ENCODE peak calls at places on chromosomes 1 and 21, in eight cellular contexts. C is thoracic aorta; W is activated CD8-positive, alpha-beta T cell treated with anti-CD3 and anti-CD28 coated beads for 36 hours; K is esophagus squamous epithelium; I is upper lobe of left lung; H is AG09309; A is activated B cell treated with CpG ODN at 0.5 μM for 24 hours; N is astrocyte of the cerebellum. J is an unnamed sample.

GRCh38 chr1:174902531-174903099 is 97.1 kb upstream of the CACYBP start:
- DNase-seq in C (no peak), W (no peak), K (no peak), I (no peak), H (no peak), A (no peak), N (no peak), J (no peak)

GRCh38 chr1:934991-935750 is 11.4 kb downstream of the SAMD11 start:
- DNase-seq in C (no peak), W (no peak), K (no peak), I (no peak), H (no peak), A (no peak), N (no peak), J (no peak)

GRCh38 chr1:95582746-95583145 is 348.7 kb downstream of the RWDD3 start:
- DNase-seq in C (no peak), W (no peak), K (no peak), I (no peak), H (no peak), A (no peak), N (no peak), J (no peak)

GRCh38 chr1:185440877-185441276 is 123.8 kb upstream of the IVNS1ABP start:
- DNase-seq in C (no peak), W (no peak), K (no peak), I (no peak), H (no peak), A (no peak), N (no peak), J (no peak)

GRCh38 chr1:45097944-45098343 is 85.9 kb downstream of the UROD start:
- DNase-seq in C (no peak), W (no peak), K (no peak), I (no peak), H (no peak), A (no peak), N (no peak), J (no peak)

GRCh38 chr1:211928993-211929637 is 98.6 kb upstream of the LPGAT1 start:
- DNase-seq in C (no peak), W (no peak), K (no peak), I (peak; percentile 76), H (no peak), A (no peak), N (no peak), J (no peak)

GRCh38 chr1:234691567-234691966 is 81.6 kb upstream of the IRF2BP2 start:
- DNase-seq in C (no peak), W (no peak), K (no peak), I (no peak), H (no peak), A (no peak), N (no peak), J (no peak)

GRCh38 chr21:37845535-37845934 is 70.7 kb downstream of the KCNJ6 start:
- DNase-seq in C (no peak), W (no peak), K (no peak), I (no peak), H (no peak), A (no peak), N (no peak), J (no peak)

GRCh38 chr1:227915564-227916553 is 31.9 kb downstream of the WNT9A start:
- DNase-seq in C (no peak), W (no peak), K (no peak), I (no peak), H (no peak), A (no peak), N (no peak), J (no peak)

GRCh38 chr1:209490013-209490412 is 93.5 kb upstream of the CAMK1G start:
- DNase-seq in C (no peak), W (no peak), K (no peak), I (no peak), H (peak; percentile 4), A (no peak), N (no peak), J (no peak)

GRCh38 chr1:199029855-199030254 is 391.0 kb downstream of the PTPRC start:
- DNase-seq in C (no peak), W (no peak), K (no peak), I (no peak), H (no peak), A (no peak), N (no peak), J (no peak)

GRCh38 chr1:22884806-22885559 is 87.7 kb downstream of the LACTBL1 start:
- DNase-seq in C (no peak), W (peak; percentile 25), K (no peak), I (no peak), H (no peak), A (no peak), N (no peak), J (no peak)

GRCh38 chr1:161044535-161044907 is 1.3 kb downstream of the USF1 start:
- DNase-seq in C (no peak), W (no peak), K (no peak), I (no peak), H (no peak), A (no peak), N (no peak), J (no peak)

GRCh38 chr1:181112071-181112929 is 23.8 kb downstream of the IER5 start:
- DNase-seq in C (peak; percentile 86), W (no peak), K (no peak), I (peak; percentile 90), H (peak; percentile 95), A (no peak), N (peak; percentile 93), J (no peak)

GRCh38 chr1:85849660-85850059 is 141.4 kb upstream of the ZNHIT6 start:
- DNase-seq in C (no peak), W (no peak), K (no peak), I (no peak), H (no peak), A (no peak), N (no peak), J (no peak)

GRCh38 chr1:223856386-223856785 is 10.6 kb upstream of the TP53BP2 start:
- DNase-seq in C (no peak), W (no peak), K (no peak), I (no peak), H (no peak), A (no peak), N (no peak), J (no peak)

GRCh38 chr1:171911506-171911905 is 70.2 kb downstream of the DNM3 start:
- DNase-seq in C (no peak), W (no peak), K (no peak), I (no peak), H (no peak), A (no peak), N (no peak), J (no peak)

GRCh38 chr21:30044447-30045064 is 104.8 kb upstream of the GRIK1 start:
- DNase-seq in C (no peak), W (peak; percentile 10), K (no peak), I (no peak), H (no peak), A (no peak), N (peak; percentile 8), J (no peak)

DNA sequence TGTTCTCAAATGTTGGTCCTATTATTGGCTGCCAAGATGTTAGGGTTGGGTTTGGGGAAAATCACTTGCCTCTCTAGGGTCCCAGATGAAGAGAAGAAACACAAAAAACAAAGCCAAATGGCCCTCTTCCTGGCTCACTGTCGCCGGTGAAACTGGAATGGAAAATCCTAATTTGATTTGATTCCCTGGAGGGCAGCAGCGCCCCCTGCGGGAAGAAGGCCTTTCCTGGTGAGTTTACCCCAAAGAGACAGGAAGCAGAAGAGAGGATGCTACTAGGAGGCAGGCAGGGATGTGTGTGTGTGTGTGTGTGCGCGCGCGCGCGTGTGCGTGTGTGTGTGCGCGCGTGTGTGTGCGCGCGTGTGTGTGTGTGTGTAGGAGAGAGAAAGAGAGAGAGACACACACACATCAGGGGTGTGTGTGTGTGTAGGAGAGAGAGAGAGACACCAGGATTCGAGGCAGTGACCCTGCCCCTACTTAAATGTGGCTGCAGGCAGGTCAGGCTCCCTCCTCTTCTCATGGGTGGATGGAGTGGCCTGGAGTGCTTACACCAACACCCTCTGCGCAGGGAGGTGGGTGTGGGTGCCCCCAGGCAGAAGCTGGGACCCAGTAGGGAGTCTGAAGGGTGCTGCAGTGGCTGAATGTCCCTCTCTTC is 3.1 kb upstream of the SELENON start:
- DNase-seq in C (no peak), W (peak; percentile 92), K (no peak), I (peak; percentile 80), H (no peak), A (peak; percentile 36), N (peak; percentile 50), J (peak; percentile 86)
- TF ChIP-seq CTCF in C (peak; percentile 77), W (peak; percentile 81), K (peak; percentile 87), I (peak; percentile 70), H (peak; percentile 92), A (no peak), N (peak; percentile 76), J (peak; percentile 87)

GRCh38 chr21:15586752-15587436 is 142.9 kb upstream of the USP25 start:
- DNase-seq in C (no peak), W (no peak), K (no peak), I (no peak), H (no peak), A (no peak), N (no peak), J (no peak)

GRCh38 chr21:15592957-15593356 is 136.8 kb upstream of the USP25 start:
- DNase-seq in C (no peak), W (no peak), K (no peak), I (no peak), H (no peak), A (no peak), N (no peak), J (no peak)

GRCh38 chr21:15592271-15592860 is 137.4 kb upstream of the USP25 start:
- DNase-seq in C (no peak), W (no peak), K (no peak), I (no peak), H (peak; percentile 10), A (no peak), N (peak; percentile 49), J (no peak)
- TF ChIP-seq CTCF in C (no peak), W (peak; percentile 72), K (peak; percentile 45), I (no peak), H (peak; percentile 54), A (no peak), N (peak; percentile 40), J (peak; percentile 92)

DNA sequence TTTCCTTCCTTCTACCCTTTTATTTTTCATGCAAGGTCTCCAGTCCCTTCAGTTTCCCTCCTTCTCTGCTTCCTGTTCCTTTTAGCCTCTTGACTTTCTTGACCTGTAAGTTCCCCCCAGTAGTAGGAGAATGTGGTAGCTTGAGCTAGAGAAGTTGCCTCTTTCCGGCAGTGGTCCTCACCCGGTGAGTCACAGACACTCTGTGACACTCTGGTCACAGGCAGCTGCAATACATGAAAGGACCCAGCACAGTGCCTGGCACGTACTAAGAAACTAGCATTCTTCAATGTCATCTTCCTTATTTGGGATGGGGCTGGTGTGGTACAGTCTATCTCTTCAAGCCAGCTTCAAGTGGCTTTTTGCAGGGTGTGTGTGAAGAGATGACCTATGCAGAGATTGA is 16.0 kb downstream of the PFKFB2 start:
- DNase-seq in C (no peak), W (peak; percentile 67), K (no peak), I (peak; percentile 64), H (no peak), A (no peak), N (no peak), J (no peak)
- TF ChIP-seq CTCF in C (no peak), W (no peak), K (no peak), I (no peak), H (no peak), A (no peak), N (no peak), J (no peak)

DNA sequence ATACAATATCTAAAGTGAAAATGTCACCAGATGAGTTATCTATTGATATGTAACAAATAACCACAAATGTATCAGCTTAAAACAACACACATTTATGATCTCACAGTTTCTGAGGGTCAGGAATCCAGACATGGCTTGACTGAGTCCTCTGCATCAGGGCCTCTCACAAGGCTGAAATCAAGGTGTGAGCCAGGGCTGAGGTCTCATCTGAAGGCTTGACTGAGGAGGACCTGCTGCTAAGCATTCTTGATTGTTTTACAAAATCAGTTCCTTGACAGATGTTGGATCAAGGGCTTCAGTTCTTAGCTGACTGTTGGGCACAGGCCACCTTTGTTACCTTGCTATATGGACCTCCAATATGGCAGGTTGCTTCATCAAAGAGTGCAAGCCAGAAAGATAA is 483.7 kb downstream of the CAMTA1 start:
- DNase-seq in C (no peak), W (no peak), K (no peak), I (no peak), H (no peak), A (no peak), N (no peak), J (no peak)
- TF ChIP-seq CTCF in C (no peak), W (no peak), K (no peak), I (no peak), H (no peak), A (no peak), N (no peak), J (no peak)

J was measured in type B pancreatic cell.